ENCODE peak calls at places on chromosome 10, in four cellular contexts. F is GM12878, A is K562, Z is H1. N is an unnamed sample.

GRCh38 chr10:72736176-72736795 is 44.3 kb downstream of the MCU start:
- DNase-seq in F (no peak), A (no peak), Z (no peak), N (no peak)

GRCh38 chr10:60313589-60313952 is 76.1 kb downstream of the ANK3 start:
- DNase-seq in A (no peak), Z (no peak), F (no peak), N (no peak)

GRCh38 chr10:24406809-24407483 is 198.0 kb downstream of the KIAA1217 start:
- DNase-seq in F (no peak), A (no peak), Z (no peak), N (no peak)

GRCh38 chr10:107971973-107972372 is 807.5 kb upstream of the SORCS1 start:
- DNase-seq in F (no peak), Z (no peak), A (no peak), N (no peak)

GRCh38 chr10:92829042-92829785 is 19.1 kb upstream of the EXOC6 start:
- DNase-seq in A (peak), Z (no peak), F (no peak), N (no peak)

GRCh38 chr10:54469587-54470323 is 331.3 kb downstream of the PCDH15 start:
- DNase-seq in A (no peak), F (no peak), Z (no peak), N (no peak)

GRCh38 chr10:72014785-72015480 is 50.7 kb downstream of the CHST3 start:
- DNase-seq in F (no peak), Z (no peak), A (no peak), N (no peak)

GRCh38 chr10:124221356-124222297 is 128.2 kb upstream of the CHST15 start:
- DNase-seq in A (no peak), Z (no peak), F (peak), N (peak)

GRCh38 chr10:29920408-29921070 is 138.8 kb downstream of the JCAD start:
- DNase-seq in Z (no peak), F (no peak), A (no peak), N (no peak)

GRCh38 chr10:43250925-43251663 is 15.8 kb downstream of the RASGEF1A start:
- DNase-seq in F (no peak), Z (no peak), A (no peak), N (no peak)

GRCh38 chr10:42955493-42955889 is 121.4 kb upstream of the RET start:
- DNase-seq in Z (no peak), F (no peak), A (no peak), N (no peak)

GRCh38 chr10:99534939-99535763 is 2.4 kb downstream of the NKX2-3 start:
- DNase-seq in Z (no peak), A (no peak), F (no peak), N (peak)

GRCh38 chr10:130766071-130766470 is 545.5 kb downstream of the TCERG1L start:
- DNase-seq in F (no peak), A (no peak), Z (no peak), N (no peak)

GRCh38 chr10:62049815-62050626 is 148.5 kb downstream of the ARID5B start:
- DNase-seq in F (no peak), Z (no peak), A (no peak), N (no peak)

GRCh38 chr10:34252111-34252510 is 563.0 kb downstream of the PARD3 start:
- DNase-seq in Z (peak), F (no peak), A (no peak), N (no peak)

GRCh38 chr10:93413252-93413689 is 68.9 kb downstream of the MYOF start:
- DNase-seq in A (no peak), Z (no peak), F (no peak), N (no peak)

GRCh38 chr10:28946479-28946878 is 269.2 kb downstream of the BAMBI start:
- DNase-seq in A (no peak), F (no peak), Z (no peak), N (no peak)

GRCh38 chr10:109968954-109969644 is 38.7 kb upstream of the ADD3 start:
- DNase-seq in Z (no peak), F (no peak), A (no peak), N (no peak)

GRCh38 chr10:35532141-35532540 is 73.0 kb upstream of the GJD4 start:
- DNase-seq in Z (no peak), A (no peak), F (no peak), N (no peak)

GRCh38 chr10:105797234-105797890 is 1156.3 kb downstream of the SORCS3 start:
- DNase-seq in A (peak), Z (no peak), F (peak), N (peak)

GRCh38 chr10:22717728-22718127 is 3.4 kb upstream of the PIP4K2A start:
- DNase-seq in Z (no peak), A (no peak), F (no peak), N (no peak)

GRCh38 chr10:114095676-114096331 is 52.1 kb downstream of the ADRB1 start:
- DNase-seq in F (no peak), A (no peak), Z (no peak), N (peak)

GRCh38 chr10:33052476-33052875 is 94.4 kb upstream of the ITGB1 start:
- DNase-seq in F (no peak), Z (no peak), A (no peak), N (no peak)

GRCh38 chr10:119644215-119644826 is 6.9 kb upstream of the BAG3 start:
- DNase-seq in F (no peak), Z (no peak), A (no peak), N (no peak)

GRCh38 chr10:89001024-89001423 is 10.4 kb downstream of the FAS start:
- DNase-seq in A (no peak), F (no peak), Z (no peak), N (no peak)

GRCh38 chr10:64170791-64171190 is 649.6 kb downstream of the REEP3 start:
- DNase-seq in Z (no peak), F (no peak), A (no peak), N (no peak)

DNA sequence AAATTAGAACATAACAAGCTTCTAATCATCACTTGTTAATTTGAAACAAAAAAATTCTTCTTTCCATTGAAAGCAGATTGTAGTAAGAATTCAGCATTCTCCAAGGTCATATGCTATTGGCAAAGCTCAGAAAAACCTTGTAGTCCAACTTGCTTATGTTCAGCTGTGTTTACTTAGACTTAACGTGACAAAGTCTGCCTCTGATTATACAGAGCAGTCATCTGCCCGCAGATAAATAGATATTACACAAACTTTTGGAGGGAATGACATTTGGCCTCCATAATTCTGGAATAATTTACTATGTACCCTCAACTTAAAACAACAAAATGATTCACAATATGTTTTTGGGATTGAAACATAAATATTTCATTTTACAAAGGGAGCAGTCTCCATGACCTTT is 45.8 kb downstream of the MKX start:
- DNase-seq in Z (no peak), A (no peak), F (no peak), N (no peak)
- TF ChIP-seq NRF1 in Z (no peak), A (no peak), F (no peak), N (no peak)

GRCh38 chr10:132408367-132408781 is 11.4 kb downstream of the PWWP2B start:
- DNase-seq in F (no peak), A (no peak), Z (no peak), N (no peak)

GRCh38 chr10:132410056-132410778 is 13.2 kb downstream of the PWWP2B start:
- DNase-seq in F (no peak), A (peak), Z (no peak), N (no peak)

GRCh38 chr10:132410779-132411532 is 14.0 kb downstream of the PWWP2B start:
- DNase-seq in A (peak), Z (no peak), F (no peak), N (peak)

GRCh38 chr10:132408823-132409666 is 12.0 kb downstream of the PWWP2B start:
- DNase-seq in A (no peak), Z (no peak), F (no peak), N (no peak)

GRCh38 chr10:132409667-132410028 is 12.6 kb downstream of the PWWP2B start:
- DNase-seq in A (no peak), Z (no peak), F (no peak), N (no peak)
- TF ChIP-seq NRF1 in A (no peak), Z (no peak), F (no peak), N (no peak)

GRCh38 chr10:17736223-17736622 is 15.8 kb upstream of the TMEM236 start:
- DNase-seq in A (no peak), F (no peak), Z (no peak), N (no peak)

GRCh38 chr10:17733620-17734019 is 18.4 kb upstream of the TMEM236 start:
- DNase-seq in F (no peak), Z (no peak), A (no peak), N (no peak)

GRCh38 chr10:17734432-17735110 is 17.4 kb upstream of the TMEM236 start:
- DNase-seq in Z (no peak), A (no peak), F (no peak), N (no peak)

GRCh38 chr10:17737021-17737965 is 14.7 kb upstream of the TMEM236 start:
- DNase-seq in Z (no peak), F (no peak), A (no peak), N (peak)

GRCh38 chr10:17735166-17735941 is 16.6 kb upstream of the TMEM236 start:
- DNase-seq in F (no peak), A (no peak), Z (no peak), N (no peak)
- TF ChIP-seq NRF1 in F (no peak), A (no peak), Z (no peak), N (no peak)

DNA sequence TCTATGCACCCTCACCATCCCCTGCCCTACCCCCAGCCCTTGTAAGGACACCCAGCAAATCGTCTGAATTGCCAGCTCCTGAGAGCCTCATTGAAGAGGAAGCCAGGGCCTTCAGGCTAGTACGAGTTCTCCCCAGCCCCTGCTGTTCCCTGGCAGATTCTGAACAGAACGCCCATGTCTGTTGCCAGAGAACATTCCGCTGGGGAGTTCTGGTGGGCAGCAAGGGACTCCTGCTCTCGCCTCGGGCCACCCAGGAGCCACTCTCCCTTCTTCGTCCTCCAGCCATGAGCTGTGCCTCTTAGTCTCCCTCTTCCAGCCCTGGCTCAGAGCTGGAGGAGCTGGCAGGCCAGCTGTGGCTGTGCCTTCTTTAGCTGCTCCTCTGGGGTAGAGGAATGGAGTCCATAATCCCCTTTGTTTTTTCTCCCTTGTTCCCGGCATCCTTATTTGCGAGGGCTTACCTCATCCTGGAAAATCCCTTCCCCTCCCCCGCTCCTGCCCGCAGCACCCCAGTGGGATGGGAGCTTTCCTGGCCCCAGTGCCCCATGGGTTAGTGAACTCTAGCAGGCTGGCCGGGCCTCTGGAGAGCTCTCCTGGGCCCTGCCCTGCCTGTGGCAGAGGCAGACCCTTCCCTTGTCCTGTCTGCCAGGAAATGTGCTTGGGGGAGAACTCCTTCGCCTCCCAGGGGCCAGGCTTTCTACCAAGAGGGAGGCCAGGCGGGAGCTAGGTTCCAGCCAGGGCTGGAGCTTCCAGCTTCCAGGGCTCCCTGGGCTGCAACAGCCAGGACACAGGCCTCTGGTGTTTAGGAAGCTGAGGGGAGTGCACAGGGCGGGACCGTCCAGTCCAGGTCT is 16.6 kb upstream of the TRIM8 start:
- DNase-seq in A (no peak), F (no peak), Z (peak), N (peak)
- TF ChIP-seq NRF1 in A (no peak), F (no peak), Z (no peak), N (no peak)

GRCh38 chr10:14670551-14671240 is 104.0 kb downstream of the FAM107B start:
- DNase-seq in F (no peak), Z (no peak), A (no peak), N (no peak)

GRCh38 chr10:14676732-14677131 is 98.0 kb downstream of the FAM107B start:
- DNase-seq in A (no peak), Z (no peak), F (no peak), N (no peak)

GRCh38 chr10:14671383-14671782 is 103.3 kb downstream of the FAM107B start:
- DNase-seq in F (no peak), A (no peak), Z (no peak), N (no peak)

GRCh38 chr10:14673189-14673947 is 101.3 kb downstream of the FAM107B start:
- DNase-seq in F (no peak), A (no peak), Z (no peak), N (peak)

GRCh38 chr10:14674376-14675050 is 100.2 kb downstream of the FAM107B start:
- DNase-seq in Z (no peak), F (no peak), A (no peak), N (no peak)
- TF ChIP-seq NRF1 in Z (no peak), F (no peak), A (no peak), N (no peak)

DNA sequence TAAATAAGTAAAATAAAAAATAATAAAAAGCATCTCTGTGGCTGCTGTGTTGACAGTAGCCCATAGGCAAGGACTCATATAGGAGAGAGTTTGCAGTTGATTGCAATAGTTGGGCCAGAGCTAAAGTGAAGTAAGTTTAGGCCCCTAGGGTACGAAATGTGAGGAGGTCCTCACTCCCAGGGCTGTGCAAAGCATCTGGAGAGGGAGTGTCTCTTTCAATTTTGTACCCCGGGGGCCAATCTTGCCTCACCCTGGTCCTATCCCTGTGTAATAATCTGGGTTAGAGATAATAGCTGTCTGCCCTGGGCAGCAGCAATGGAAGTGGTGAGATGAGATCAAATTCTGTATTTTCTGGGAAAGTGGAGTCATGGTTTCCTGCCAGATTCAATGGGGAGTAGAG is 365.7 kb downstream of the GATA3 start:
- DNase-seq in A (no peak), Z (no peak), F (no peak), N (no peak)
- TF ChIP-seq NRF1 in A (no peak), Z (no peak), F (no peak), N (no peak)

GRCh38 chr10:78695846-78696245 is 372.9 kb upstream of the ZMIZ1 start:
- DNase-seq in F (no peak), A (no peak), Z (no peak), N (no peak)

GRCh38 chr10:78703581-78703980 is 365.2 kb upstream of the ZMIZ1 start:
- DNase-seq in A (no peak), Z (no peak), F (no peak), N (peak)

GRCh38 chr10:78700816-78701520 is 367.8 kb upstream of the ZMIZ1 start:
- DNase-seq in Z (no peak), F (no peak), A (no peak), N (no peak)

GRCh38 chr10:78696791-78697420 is 371.9 kb upstream of the ZMIZ1 start:
- DNase-seq in F (no peak), Z (no peak), A (no peak), N (no peak)

DNA sequence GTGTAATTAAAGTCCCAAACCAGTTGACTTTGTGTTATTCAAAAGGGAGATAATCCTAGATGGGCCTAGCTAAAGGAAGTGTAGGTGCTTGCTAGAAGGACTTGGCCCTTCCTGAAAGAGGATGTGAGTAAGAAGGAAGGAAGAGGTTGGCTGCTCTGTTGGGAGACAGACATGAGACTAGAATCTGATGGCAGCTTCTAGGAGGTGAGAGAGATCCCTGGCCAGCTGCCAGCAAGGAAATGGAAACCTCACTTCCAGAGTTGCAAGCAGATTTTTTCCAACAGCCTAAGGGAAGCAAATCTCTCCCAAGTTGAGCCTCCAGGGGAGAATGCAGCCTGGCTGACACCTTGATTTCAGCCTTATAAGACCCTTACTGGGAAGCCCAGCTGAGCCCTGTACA is 368.4 kb upstream of the ZMIZ1 start:
- DNase-seq in A (no peak), Z (no peak), F (no peak), N (no peak)
- TF ChIP-seq NRF1 in A (no peak), Z (no peak), F (no peak), N (no peak)

GRCh38 chr10:75772153-75772887 is 340.9 kb downstream of the LRMDA start:
- DNase-seq in F (no peak), A (no peak), Z (no peak), N (no peak)

GRCh38 chr10:75773813-75774547 is 342.6 kb downstream of the LRMDA start:
- DNase-seq in A (no peak), Z (no peak), F (no peak), N (no peak)

GRCh38 chr10:75776738-75777504 is 345.5 kb downstream of the LRMDA start:
- DNase-seq in Z (no peak), F (no peak), A (no peak), N (no peak)

GRCh38 chr10:75773139-75773801 is 341.8 kb downstream of the LRMDA start:
- DNase-seq in Z (no peak), F (no peak), A (no peak), N (no peak)

DNA sequence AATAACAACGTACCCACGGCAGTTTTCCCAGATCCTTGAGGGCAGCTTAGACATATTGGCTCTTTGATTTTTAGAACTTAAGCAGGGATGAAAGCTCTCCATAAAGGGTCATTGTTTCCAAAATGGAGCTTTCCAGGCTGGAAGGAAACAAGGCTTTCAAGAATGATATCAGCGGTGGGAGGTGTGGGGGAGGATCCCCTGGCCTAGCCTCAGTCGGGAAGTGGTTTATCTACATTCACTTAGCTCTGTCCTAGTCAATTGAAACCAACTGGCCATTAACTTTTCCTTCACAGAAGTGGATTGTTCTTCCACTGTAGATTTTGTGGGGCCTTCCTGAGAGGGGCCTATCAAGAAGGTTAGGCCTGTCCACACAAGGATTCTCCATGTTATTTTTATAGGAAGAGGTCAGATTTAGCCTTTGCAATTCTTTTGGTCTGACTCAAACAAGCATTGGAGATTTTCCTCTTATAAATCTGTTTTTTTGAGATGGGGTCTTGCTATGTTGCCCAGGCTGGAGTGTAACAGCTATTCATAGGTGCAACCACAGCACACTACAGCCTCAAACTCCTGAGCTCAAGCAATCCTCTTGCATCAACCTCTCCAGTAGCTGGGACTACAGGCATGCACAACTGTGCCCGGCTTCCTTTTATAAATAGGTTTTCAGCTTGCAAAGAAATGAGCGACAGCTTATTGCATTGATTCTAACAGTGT is 343.5 kb downstream of the LRMDA start:
- DNase-seq in A (no peak), Z (no peak), F (no peak), N (no peak)
- TF ChIP-seq NRF1 in A (no peak), Z (no peak), F (no peak), N (no peak)